ENCODE peak calls at places on chromosome 4, in seven cellular contexts. Q is NCI-H82, B is LoVo, P is HEK293T, F is smooth muscle cell of the brain vasculature, G is COR-L47, X is kidney tubule cell. R is an unnamed sample.

GRCh38 chr4:169268951-169269781 is 1.6 kb downstream of the SH3RF1 start:
- DNase-seq in F (no peak), B (peak), Q (peak), X (peak), P (peak), G (no peak), R (no peak)

GRCh38 chr4:99104153-99104552 is 15.6 kb upstream of the ADH5 start:
- DNase-seq in G (no peak), B (no peak), Q (no peak), X (no peak), F (no peak), P (no peak), R (no peak)

GRCh38 chr4:948936-949300 is 16.7 kb downstream of the TMEM175 start:
- DNase-seq in B (no peak), F (no peak), X (no peak), P (no peak), G (no peak), Q (no peak), R (no peak)

GRCh38 chr4:72899621-72900020 is 169.9 kb downstream of the COX18 start:
- DNase-seq in F (no peak), G (no peak), B (no peak), X (no peak), P (no peak), Q (no peak), R (no peak)

GRCh38 chr4:54764501-54764900 is 106.7 kb downstream of the KIT start:
- DNase-seq in X (no peak), G (no peak), P (no peak), F (no peak), B (no peak), Q (peak), R (no peak)

GRCh38 chr4:2662598-2662997 is 93.5 kb downstream of the TNIP2 start:
- DNase-seq in G (no peak), P (no peak), X (peak), B (no peak), Q (no peak), F (no peak), R (no peak)

GRCh38 chr4:22237155-22237751 is 278.6 kb downstream of the ADGRA3 start:
- DNase-seq in X (peak), G (peak), B (no peak), Q (peak), F (no peak), P (peak), R (peak)

GRCh38 chr4:13329963-13330362 is 154.2 kb downstream of the RAB28 start:
- DNase-seq in B (peak), G (no peak), P (no peak), Q (no peak), X (peak), F (no peak), R (peak)

GRCh38 chr4:80173841-80174240 is 23.5 kb upstream of the PRDM8 start:
- DNase-seq in G (no peak), F (no peak), P (no peak), Q (no peak), X (no peak), B (no peak), R (no peak)

GRCh38 chr4:24772952-24773351 is 22.4 kb upstream of the SOD3 start:
- DNase-seq in B (no peak), X (no peak), F (no peak), P (no peak), G (no peak), Q (no peak), R (no peak)

GRCh38 chr4:7823416-7823824 is 116.2 kb downstream of the AFAP1 start:
- DNase-seq in X (peak), Q (peak), B (no peak), P (no peak), G (no peak), F (no peak), R (no peak)

GRCh38 chr4:168781884-168782283 is 228.2 kb downstream of the CBR4 start:
- DNase-seq in G (no peak), X (peak), F (no peak), B (no peak), P (no peak), Q (no peak), R (no peak)

GRCh38 chr4:186283311-186283710 is 17.3 kb downstream of the F11 start:
- DNase-seq in X (no peak), P (no peak), B (no peak), G (no peak), Q (no peak), F (no peak), R (no peak)

GRCh38 chr4:143336828-143337599 is at the start of gene GAB1:
- DNase-seq in X (peak), F (no peak), Q (peak), B (peak), P (peak), G (peak), R (no peak)

GRCh38 chr4:4995103-4995761 is 24.0 kb downstream of the CYTL1 start:
- DNase-seq in G (peak), X (peak), Q (peak), B (peak), P (peak), F (peak), R (peak)

GRCh38 chr4:53605783-53606182 is 14.5 kb upstream of the LNX1 start:
- DNase-seq in B (no peak), X (no peak), P (no peak), F (no peak), Q (no peak), G (no peak), R (no peak)